ENCODE peak calls at places on chromosomes 3 and 15, in seven cellular contexts. P, D, U, Q, M, O and H are unnamed samples.

GRCh38 chr15:43242616-43243015 is 21.8 kb upstream of the EPB42 start:
- DNase-seq in P (no peak), D (no peak), U (no peak), Q (no peak), M (no peak), O (no peak), H (no peak)

GRCh38 chr3:151580592-151580991 is 119.7 kb upstream of the IGSF10 start:
- DNase-seq in P (no peak), D (no peak), U (peak), Q (peak), M (no peak), O (no peak), H (no peak)

GRCh38 chr15:61987824-61988223 is 72.4 kb downstream of the VPS13C start:
- DNase-seq in P (no peak), D (no peak), U (no peak), Q (no peak), M (no peak), O (no peak), H (no peak)

GRCh38 chr15:44009056-44009455 is 182.3 kb downstream of the WDR76 start:
- DNase-seq in P (no peak), D (no peak), U (no peak), Q (peak), M (no peak), O (no peak), H (no peak)

GRCh38 chr3:50268703-50269451 is at the start of gene SEMA3B:
- DNase-seq in P (no peak), D (no peak), U (no peak), Q (no peak), M (no peak), O (no peak), H (no peak)

GRCh38 chr3:112604536-112604935 is 36.4 kb downstream of the CCDC80 start:
- DNase-seq in P (no peak), D (no peak), U (peak), Q (peak), M (no peak), O (no peak), H (no peak)

GRCh38 chr15:43509002-43509922 is 8.1 kb upstream of the MAP1A start:
- DNase-seq in P (no peak), D (no peak), U (no peak), Q (no peak), M (no peak), O (no peak), H (no peak)

GRCh38 chr3:168295027-168295426 is 199.3 kb upstream of the GOLIM4 start:
- DNase-seq in P (no peak), D (no peak), U (no peak), Q (no peak), M (no peak), O (no peak), H (no peak)

GRCh38 chr15:51069983-51070382 is 24.7 kb downstream of the TNFAIP8L3 start:
- DNase-seq in P (no peak), D (no peak), U (no peak), Q (no peak), M (no peak), O (no peak), H (no peak)

GRCh38 chr3:50201573-50202315 is 3.3 kb upstream of the SLC38A3 start:
- DNase-seq in P (no peak), D (no peak), U (no peak), Q (no peak), M (no peak), O (no peak), H (no peak)

GRCh38 chr3:17111556-17111955 is 226.8 kb downstream of the PLCL2 start:
- DNase-seq in P (no peak), D (no peak), U (no peak), Q (no peak), M (no peak), O (no peak), H (no peak)

GRCh38 chr3:54510506-54510905 is 388.2 kb downstream of the CACNA2D3 start:
- DNase-seq in P (no peak), D (no peak), U (no peak), Q (no peak), M (no peak), O (no peak), H (no peak)

GRCh38 chr15:78149805-78150751 is 916 bp downstream of the IDH3A start:
- DNase-seq in P (peak), D (no peak), U (no peak), Q (peak), M (no peak), O (no peak), H (no peak)

GRCh38 chr3:50138266-50139230 is 16.6 kb upstream of the SEMA3F start:
- DNase-seq in P (no peak), D (no peak), U (peak), Q (no peak), M (no peak), O (no peak), H (no peak)

GRCh38 chr15:59119625-59120024 is 14.7 kb downstream of the CCNB2 start:
- DNase-seq in P (no peak), D (no peak), U (no peak), Q (no peak), M (no peak), O (no peak), H (no peak)

GRCh38 chr3:128413003-128413370 is 53.7 kb downstream of the DNAJB8 start:
- DNase-seq in P (no peak), D (no peak), U (no peak), Q (no peak), M (no peak), O (no peak), H (no peak)